ENCODE peak calls at places on chromosomes 3 and 15, in ten cellular contexts. B, A, G, T, N, R, C, U, Y and K are unnamed samples.

GRCh38 chr15:96340611-96341464 is 10.3 kb downstream of the NR2F2 start:
- DNase-seq in U (peak), Y (no peak), N (peak), G (no peak), B (peak), A (peak), R (peak), C (no peak), T (peak), K (peak)

GRCh38 chr3:22720596-22720995 is 482.5 kb upstream of the UBE2E2 start:
- DNase-seq in G (no peak), T (no peak), Y (no peak), N (no peak), B (no peak), U (no peak), A (no peak), R (no peak), C (no peak), K (no peak)

GRCh38 chr3:72332036-72332435 is 516.2 kb downstream of the SHQ1 start:
- DNase-seq in B (no peak), C (no peak), T (no peak), Y (no peak), G (no peak), A (no peak), N (no peak), R (no peak), U (no peak), K (no peak)

GRCh38 chr3:9582332-9582731 is 28.7 kb upstream of the LHFPL4 start:
- DNase-seq in U (no peak), B (no peak), Y (no peak), R (no peak), G (no peak), N (peak), T (no peak), C (no peak), A (no peak), K (no peak)

GRCh38 chr15:77473328-77473727 is 52.6 kb downstream of the HMG20A start:
- DNase-seq in T (no peak), N (no peak), A (no peak), Y (no peak), B (no peak), U (no peak), C (no peak), R (no peak), G (no peak), K (no peak)

GRCh38 chr3:16884084-16884747 is 539 bp upstream of the PLCL2 start:
- DNase-seq in R (peak), C (peak), T (peak), U (peak), N (no peak), B (peak), A (peak), G (peak), Y (peak), K (peak)

GRCh38 chr15:78065284-78065872 is 12.1 kb downstream of the TBC1D2B start:
- DNase-seq in T (peak), A (no peak), Y (no peak), U (peak), G (peak), C (peak), B (peak), R (peak), N (peak), K (peak)

GRCh38 chr3:23740517-23741402 is 65.0 kb upstream of the UBE2E1 start:
- DNase-seq in N (no peak), A (peak), T (peak), U (no peak), C (no peak), G (peak), B (no peak), Y (peak), R (peak), K (no peak)

GRCh38 chr3:14806641-14807263 is 12.0 kb upstream of the FGD5 start:
- DNase-seq in Y (no peak), A (no peak), N (no peak), T (no peak), C (no peak), U (no peak), B (no peak), R (no peak), G (no peak), K (no peak)

GRCh38 chr15:69647160-69647513 is 194.5 kb downstream of the RPLP1 start:
- DNase-seq in T (peak), U (no peak), A (no peak), B (no peak), Y (no peak), N (no peak), G (no peak), C (no peak), R (no peak), K (no peak)

GRCh38 chr3:160792445-160793039 is 36.5 kb downstream of the PPM1L start:
- DNase-seq in U (no peak), T (no peak), R (no peak), C (no peak), N (no peak), Y (no peak), A (no peak), G (no peak), B (no peak), K (no peak)

GRCh38 chr15:71066983-71067382 is 48.3 kb upstream of the THSD4 start:
- DNase-seq in B (no peak), N (no peak), C (no peak), G (no peak), A (no peak), Y (no peak), U (no peak), R (peak), T (no peak), K (no peak)

GRCh38 chr15:72472907-72473669 is 1.0 kb upstream of the ARIH1 start:
- DNase-seq in N (no peak), T (no peak), Y (peak), C (no peak), R (no peak), U (no peak), B (no peak), G (no peak), A (no peak), K (no peak)

GRCh38 chr3:53846134-53846850 is at the start of the genes CHDH and IL17RB:
- DNase-seq in T (peak), U (peak), N (no peak), G (peak), C (peak), B (peak), A (peak), Y (peak), R (peak), K (no peak)

GRCh38 chr3:43695443-43695842 is 4.7 kb downstream of the ABHD5 start:
- DNase-seq in G (no peak), R (no peak), B (no peak), C (no peak), A (no peak), N (no peak), Y (no peak), U (no peak), T (no peak), K (no peak)

GRCh38 chr15:58404020-58404419 is 27.8 kb upstream of the LIPC start:
- DNase-seq in N (no peak), C (no peak), R (no peak), G (no peak), T (no peak), U (no peak), B (no peak), A (no peak), Y (peak), K (no peak)

DNA sequence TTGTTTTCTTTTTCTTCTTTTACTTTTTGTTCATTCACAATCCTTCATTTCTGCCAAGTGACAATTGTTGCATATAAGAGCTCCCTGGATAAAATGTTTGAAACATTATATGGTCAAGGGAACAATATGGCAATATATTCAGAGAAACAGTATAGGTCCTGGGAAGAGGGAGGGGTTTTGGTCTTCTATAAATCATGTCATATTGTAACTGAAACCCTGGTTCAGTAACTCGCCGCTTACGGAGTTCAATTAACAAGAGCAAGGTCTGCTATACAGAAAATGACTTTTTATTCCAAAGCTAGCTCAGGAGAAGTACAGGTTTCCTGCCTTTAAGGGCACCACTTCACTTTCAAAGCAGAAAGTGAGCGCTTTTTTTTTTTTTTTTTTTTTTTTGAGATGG is 522.1 kb upstream of the TGFBR2 start:
- DNase-seq in B (no peak), U (no peak), G (no peak), A (no peak), R (no peak), Y (no peak), C (no peak), N (no peak), T (no peak), K (no peak)
- H3K4me3 ChIP-seq in B (no peak), U (no peak), G (no peak), A (no peak), R (no peak), Y (no peak), C (no peak), N (no peak), T (no peak), K (no peak)

DNA sequence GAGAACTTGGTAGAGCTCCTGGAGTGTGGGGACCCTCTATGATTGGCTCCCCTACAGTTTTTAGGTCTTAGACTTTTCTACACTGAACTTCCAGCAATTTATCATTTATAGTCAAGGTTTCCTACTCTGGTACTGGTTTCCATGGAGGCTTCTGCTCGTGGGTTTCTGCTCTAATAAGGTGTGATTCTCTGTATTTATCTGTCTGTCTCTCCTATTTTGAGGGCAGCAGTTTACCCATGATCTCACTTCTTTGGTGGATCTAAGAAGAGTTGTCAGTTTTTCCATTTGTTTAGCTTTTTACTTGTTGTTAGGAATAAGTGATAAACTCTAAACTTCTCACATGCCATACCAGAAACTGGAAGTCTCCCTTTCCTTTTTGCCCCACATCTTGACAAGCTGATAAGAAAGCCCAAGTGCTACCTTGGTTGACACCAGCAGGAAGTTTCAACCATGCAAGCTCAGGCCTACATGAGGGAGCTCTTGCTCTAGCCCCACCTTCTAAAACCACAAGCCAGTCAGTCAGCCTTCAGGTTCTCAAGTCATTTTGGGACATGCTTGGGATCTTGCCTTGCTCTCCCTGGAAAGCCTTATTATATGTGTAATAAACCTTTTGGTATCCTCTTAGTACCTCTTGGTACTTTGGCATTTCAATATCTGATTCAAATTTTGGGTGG is 10.0 kb downstream of the TIMMDC1 start:
- DNase-seq in C (no peak), N (no peak), T (no peak), A (no peak), Y (peak), U (no peak), B (no peak), R (no peak), G (no peak), K (no peak)
- TF ChIP-seq POLR2A in C (no peak), N (no peak), T (no peak), A (no peak), Y (no peak), U (no peak), B (no peak), R (no peak), G (no peak), K (no peak)

DNA sequence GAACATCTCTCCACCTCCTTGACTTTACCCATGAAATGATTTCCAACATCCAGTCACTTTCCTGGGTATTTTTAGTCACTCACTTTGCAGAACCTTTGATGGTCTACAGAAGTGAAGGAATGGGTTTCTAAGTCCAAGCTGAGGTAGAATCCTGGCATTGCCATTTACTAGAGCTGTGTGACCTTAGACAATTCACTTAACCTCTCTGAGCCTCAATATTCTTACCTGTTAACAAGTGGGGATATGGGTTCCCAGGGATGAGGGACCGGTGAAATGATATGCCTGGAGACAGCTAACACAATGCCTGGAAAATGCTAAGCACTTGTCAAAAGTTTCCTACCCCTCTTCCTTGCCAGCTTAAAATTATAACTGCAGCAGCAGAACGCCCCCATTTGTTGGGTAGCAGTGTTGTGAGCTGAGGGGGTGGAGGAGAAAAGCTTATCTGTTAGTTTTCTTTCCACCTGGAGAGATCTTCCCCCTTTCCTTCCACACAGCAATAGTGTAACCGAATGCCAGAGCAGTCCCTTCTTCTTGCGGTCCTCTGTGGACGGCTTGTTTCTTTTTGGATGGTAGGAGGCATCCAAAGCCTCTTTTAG is 319.2 kb upstream of the LRRFIP2 start:
- DNase-seq in C (no peak), Y (no peak), G (no peak), A (no peak), U (no peak), T (no peak), R (no peak), N (no peak), B (no peak), K (no peak)
- H3K4me3 ChIP-seq in C (no peak), Y (no peak), G (no peak), A (no peak), U (no peak), T (no peak), R (no peak), N (no peak), B (no peak), K (no peak)

GRCh38 chr3:81760924-81761903 is at the start of gene GBE1:
- DNase-seq in B (peak), A (peak), T (peak), G (peak), N (peak), C (peak), U (peak), Y (peak), R (peak), K (peak)
- TF ChIP-seq POLR2A in B (peak), A (peak), T (peak), G (no peak), N (no peak), C (peak), U (peak), Y (peak), R (peak), K (peak)

GRCh38 chr15:76336254-76337046 is at the start of gene ISL2:
- DNase-seq in N (peak), Y (peak), G (peak), B (no peak), T (no peak), C (peak), U (no peak), A (peak), R (no peak), K (peak)

GRCh38 chr15:76338555-76339301 is 2.2 kb downstream of the ISL2 start:
- DNase-seq in B (no peak), G (no peak), T (no peak), U (no peak), C (no peak), A (no peak), R (no peak), Y (no peak), N (no peak), K (no peak)

GRCh38 chr15:76337047-76337738 is 620 bp downstream of the ISL2 start:
- DNase-seq in C (no peak), A (no peak), R (no peak), T (no peak), N (no peak), Y (peak), G (no peak), B (no peak), U (no peak), K (no peak)

GRCh38 chr15:76339302-76340197 is 3.0 kb downstream of the ISL2 start:
- DNase-seq in U (no peak), Y (no peak), G (no peak), T (no peak), A (no peak), R (no peak), N (no peak), C (no peak), B (no peak), K (no peak)

DNA sequence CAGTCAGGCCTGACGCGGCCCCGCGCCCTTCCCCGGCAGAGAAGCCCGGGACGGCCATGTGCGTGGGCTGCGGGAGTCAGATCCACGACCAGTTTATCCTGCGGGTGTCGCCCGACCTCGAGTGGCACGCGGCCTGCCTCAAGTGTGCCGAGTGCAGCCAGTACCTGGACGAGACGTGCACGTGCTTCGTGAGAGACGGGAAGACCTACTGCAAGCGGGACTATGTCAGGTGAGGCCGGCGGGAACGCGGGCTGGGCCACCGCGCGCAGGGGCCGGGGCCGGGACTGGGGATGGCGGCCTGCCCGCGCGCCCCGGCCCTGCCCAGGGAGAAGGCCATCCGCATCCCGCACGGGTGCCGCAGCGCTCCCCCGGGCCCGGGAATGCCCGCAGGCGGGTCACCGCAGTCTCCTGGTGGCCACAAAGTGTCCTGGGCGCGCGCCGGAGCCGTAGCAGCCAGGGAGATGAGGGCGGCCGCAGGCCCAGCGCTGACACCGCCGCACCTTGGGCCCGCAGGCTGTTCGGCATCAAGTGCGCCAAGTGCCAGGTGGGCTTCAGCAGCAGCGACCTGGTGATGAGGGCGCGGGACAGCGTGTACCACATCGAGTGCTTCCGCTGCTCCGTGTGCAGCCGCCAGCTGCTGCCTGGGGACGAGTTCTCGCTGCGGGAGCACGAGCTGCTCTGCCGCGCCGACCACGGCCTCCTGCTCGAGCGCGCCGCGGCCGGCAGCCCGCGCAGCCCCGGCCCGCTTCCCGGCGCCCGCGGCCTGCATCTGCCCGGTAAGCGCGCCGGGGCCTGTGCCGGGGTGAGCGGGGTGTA is 1.4 kb downstream of the ISL2 start:
- DNase-seq in Y (peak), U (no peak), T (no peak), B (no peak), C (no peak), A (no peak), R (no peak), G (no peak), N (no peak), K (no peak)
- H3K4me3 ChIP-seq in Y (peak), U (no peak), T (no peak), B (no peak), C (no peak), A (peak), R (no peak), G (peak), N (peak), K (peak)

DNA sequence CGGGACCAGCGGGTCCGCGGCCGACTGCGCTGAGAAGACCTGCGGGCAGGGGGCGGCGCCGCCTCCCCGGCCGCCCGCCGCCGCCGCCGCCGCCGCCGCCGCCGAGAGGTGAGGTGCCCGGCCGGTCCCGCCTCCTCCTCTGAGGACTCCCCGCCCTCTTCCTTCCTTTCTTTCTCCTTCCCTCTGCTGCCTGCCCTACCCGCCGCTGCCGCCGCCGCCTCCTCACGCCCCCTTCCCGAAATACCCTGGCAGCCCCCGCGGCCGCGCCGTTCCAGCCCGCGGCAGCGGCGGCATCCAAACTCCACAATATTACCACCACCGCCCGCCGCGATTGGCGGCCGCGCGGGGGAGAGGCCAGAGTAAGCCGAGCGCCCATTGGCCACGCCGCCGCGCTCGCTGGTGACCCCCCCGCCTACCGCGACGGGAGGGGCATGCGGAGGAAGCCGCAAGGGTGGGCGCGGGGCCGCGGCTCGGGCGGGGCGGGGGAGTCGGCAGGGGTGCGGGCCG is 61.8 kb upstream of the ANKRD28 start:
- DNase-seq in U (peak), T (peak), B (peak), R (peak), Y (peak), G (peak), A (peak), N (no peak), C (peak), K (peak)
- TF ChIP-seq POLR2A in U (peak), T (peak), B (peak), R (peak), Y (peak), G (no peak), A (peak), N (no peak), C (peak), K (no peak)

GRCh38 chr3:152197451-152197850 is 71.3 kb upstream of the MBNL1 start:
- DNase-seq in B (no peak), U (no peak), G (no peak), N (no peak), A (no peak), T (no peak), Y (no peak), C (no peak), R (no peak), K (no peak)

GRCh38 chr3:152199069-152199838 is 69.5 kb upstream of the MBNL1 start:
- DNase-seq in N (no peak), T (no peak), U (no peak), G (no peak), Y (peak), C (no peak), R (no peak), B (no peak), A (no peak), K (no peak)

GRCh38 chr3:152197937-152198336 is 70.8 kb upstream of the MBNL1 start:
- DNase-seq in G (no peak), N (no peak), U (no peak), B (no peak), R (no peak), Y (peak), A (no peak), C (no peak), T (no peak), K (no peak)

GRCh38 chr3:152196782-152197181 is 71.9 kb upstream of the MBNL1 start:
- DNase-seq in T (no peak), U (no peak), C (no peak), N (no peak), R (no peak), B (no peak), G (no peak), A (no peak), Y (no peak), K (no peak)

DNA sequence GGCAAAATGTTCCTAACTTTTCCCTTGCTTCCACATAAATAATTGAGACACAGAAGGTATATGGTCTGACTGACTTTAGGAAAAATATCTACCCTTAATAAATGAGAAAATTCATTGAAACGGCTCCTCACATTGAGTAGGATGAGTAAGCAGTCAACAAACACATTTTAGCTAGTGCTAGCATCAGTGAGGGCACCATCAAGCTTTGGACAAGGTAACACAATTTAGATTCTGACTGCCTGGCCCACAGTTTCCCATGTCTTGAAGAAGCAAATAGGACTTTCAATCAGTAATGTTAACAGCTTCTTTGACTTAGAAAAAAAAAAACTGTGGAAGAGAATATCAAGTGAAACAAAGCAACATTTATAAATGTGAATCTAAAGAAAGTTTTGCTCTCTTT is 70.1 kb upstream of the MBNL1 start:
- DNase-seq in N (no peak), U (no peak), T (no peak), R (no peak), B (no peak), C (no peak), G (no peak), A (no peak), Y (peak), K (no peak)
- H3K4me3 ChIP-seq in N (no peak), U (no peak), T (no peak), R (no peak), B (no peak), C (no peak), G (no peak), A (no peak), Y (no peak), K (no peak)

GRCh38 chr15:100879461-100880138 is at the start of gene ALDH1A3:
- DNase-seq in T (no peak), N (no peak), Y (no peak), B (no peak), U (no peak), G (no peak), C (peak), R (peak), A (peak), K (peak)
- TF ChIP-seq POLR2A in T (peak), N (no peak), Y (no peak), B (no peak), U (no peak), G (no peak), C (no peak), R (peak), A (peak), K (no peak)